ENCODE peak calls at places on chromosome 13, in nine cellular contexts. H is CD8-positive, alpha-beta memory T cell; M is HFF-Myc; R is Daoy; G is cardiac fibroblast; T is AG08395; B is SW480; L is BJ; O is HEK293T. Y is an unnamed sample.

GRCh38 chr13:114275309-114275708 is 6.1 kb upstream of the UPF3A start:
- DNase-seq in G (no peak), M (no peak), T (no peak), O (no peak), B (no peak), L (no peak), R (no peak), H (no peak), Y (no peak)

GRCh38 chr13:48232420-48233096 is 448 bp upstream of the ITM2B start:
- DNase-seq in T (no peak), G (no peak), O (no peak), L (no peak), H (no peak), B (peak; percentile 39), R (no peak), M (no peak), Y (no peak)

GRCh38 chr13:101626925-101627555 is 174.6 kb downstream of the ITGBL1 start:
- DNase-seq in T (no peak), L (no peak), M (no peak), O (no peak), H (peak; percentile 46), G (no peak), B (no peak), R (peak; percentile 10), Y (no peak)

GRCh38 chr13:51831519-51831918 is 13.5 kb downstream of the TMEM272 start:
- DNase-seq in R (no peak), M (no peak), T (no peak), L (no peak), O (no peak), G (no peak), H (no peak), B (no peak), Y (no peak)

GRCh38 chr13:37769545-37769944 is 100.0 kb downstream of the TRPC4 start:
- DNase-seq in L (no peak), B (no peak), O (no peak), M (no peak), T (no peak), G (no peak), H (no peak), R (no peak), Y (no peak)

GRCh38 chr13:23866420-23867026 is 22.7 kb downstream of the MIPEP start:
- DNase-seq in M (no peak), O (no peak), T (no peak), H (no peak), L (no peak), G (no peak), B (no peak), R (no peak), Y (no peak)

GRCh38 chr13:35179494-35179893 is 237.4 kb downstream of the NBEA start:
- DNase-seq in O (no peak), R (no peak), B (no peak), L (no peak), H (no peak), G (peak; percentile 67), T (peak; percentile 43), M (no peak), Y (no peak)

GRCh38 chr13:89568276-89568675 is 1779.2 kb upstream of the MIR17HG start:
- DNase-seq in O (no peak), H (no peak), R (no peak), B (no peak), L (no peak), T (no peak), G (no peak), M (no peak), Y (no peak)

GRCh38 chr13:52786747-52787146 is 47.1 kb upstream of the CNMD start:
- DNase-seq in T (no peak), O (no peak), H (no peak), M (no peak), G (no peak), L (no peak), R (peak; percentile 40), B (peak; percentile 74), Y (no peak)

GRCh38 chr13:79525458-79525857 is 44.5 kb downstream of the NDFIP2 start:
- DNase-seq in M (no peak), G (no peak), T (no peak), L (no peak), R (peak; percentile 20), B (no peak), H (no peak), O (no peak), Y (no peak)

GRCh38 chr13:65882810-65883209 is 1347.3 kb downstream of the PCDH9 start:
- DNase-seq in R (no peak), G (no peak), B (no peak), M (no peak), T (no peak), L (no peak), O (peak; percentile 54), H (no peak), Y (no peak)

GRCh38 chr13:29847501-29847983 is 2.9 kb downstream of the UBL3 start:
- DNase-seq in O (no peak), R (peak; percentile 45), T (peak; percentile 21), M (no peak), L (no peak), G (peak; percentile 56), B (peak; percentile 85), H (no peak), Y (no peak)

GRCh38 chr13:93227906-93228801 is 1.5 kb downstream of the GPC6 start:
- DNase-seq in L (no peak), H (no peak), O (peak; percentile 87), G (peak; percentile 93), B (no peak), M (no peak), R (peak; percentile 79), T (peak; percentile 62), Y (peak; percentile 34)

GRCh38 chr13:109642358-109642757 is 144.0 kb downstream of the IRS2 start:
- DNase-seq in O (no peak), B (no peak), L (no peak), T (no peak), M (no peak), H (no peak), G (no peak), R (no peak), Y (no peak)

GRCh38 chr13:80029170-80029569 is 311.8 kb downstream of the SPRY2 start:
- DNase-seq in O (no peak), T (no peak), L (no peak), R (no peak), G (no peak), B (no peak), M (no peak), H (no peak), Y (peak; percentile 24)

GRCh38 chr13:62643007-62643483 is 1227.4 kb upstream of the PCDH20 start:
- DNase-seq in T (no peak), H (no peak), O (no peak), G (no peak), R (peak; percentile 19), B (peak; percentile 71), L (no peak), M (no peak), Y (no peak)

GRCh38 chr13:33236021-33236420 is 49.5 kb downstream of the STARD13 start:
- DNase-seq in B (no peak), L (peak; percentile 63), O (no peak), R (no peak), M (no peak), H (no peak), T (peak; percentile 72), G (peak; percentile 64), Y (no peak)

GRCh38 chr13:97978661-97979450 is 25.4 kb downstream of the IPO5 start:
- DNase-seq in H (no peak), T (peak; percentile 19), G (peak; percentile 15), L (no peak), R (no peak), M (no peak), O (no peak), B (peak; percentile 16), Y (no peak)

GRCh38 chr13:42971670-42972355 is 20.2 kb downstream of the EPSTI1 start:
- DNase-seq in H (no peak), M (no peak), G (peak; percentile 45), T (no peak), R (no peak), L (no peak), O (no peak), B (no peak), Y (no peak)

GRCh38 chr13:111066544-111066943 is 48.6 kb upstream of the ARHGEF7 start:
- DNase-seq in L (no peak), T (no peak), O (no peak), B (no peak), M (no peak), H (no peak), R (no peak), G (no peak), Y (no peak)

GRCh38 chr13:56735537-56735942 is 405.2 kb upstream of the PRR20A start:
- DNase-seq in M (no peak), R (no peak), H (no peak), B (no peak), O (no peak), G (no peak), T (no peak), L (no peak), Y (no peak)

GRCh38 chr13:109602356-109602755 is 184.0 kb downstream of the IRS2 start:
- DNase-seq in M (no peak), B (no peak), T (no peak), R (no peak), O (no peak), H (no peak), L (no peak), G (no peak), Y (no peak)